ENCODE peak calls at places on chromosomes 5 and 9, in ten cellular contexts. V, U, Y, Z, N, J, E, A, X and P are unnamed samples.

GRCh38 chr9:80650964-80651555 is 1038.3 kb downstream of the TLE1 start:
- DNase-seq in U (no peak), J (no peak), Y (peak), Z (no peak), X (no peak), V (peak), N (peak), A (peak), E (no peak), P (no peak)

GRCh38 chr5:127705120-127705892 is 2.1 kb downstream of the CCDC192 start:
- DNase-seq in X (no peak), V (peak), Z (peak), J (peak), Y (peak), N (peak), U (no peak), A (no peak), E (no peak), P (no peak)

GRCh38 chr9:73014011-73014410 is 61.2 kb upstream of the ALDH1A1 start:
- DNase-seq in X (no peak), E (no peak), V (no peak), J (no peak), Y (no peak), A (no peak), Z (no peak), N (no peak), U (no peak), P (no peak)

GRCh38 chr9:108103294-108103693 is 613.7 kb upstream of the KLF4 start:
- DNase-seq in E (no peak), N (peak), X (no peak), Z (no peak), V (peak), Y (no peak), J (no peak), A (no peak), U (no peak), P (no peak)

GRCh38 chr5:180343846-180344327 is 9.2 kb downstream of the GFPT2 start:
- DNase-seq in Y (no peak), Z (no peak), X (no peak), N (peak), U (no peak), E (no peak), V (peak), A (peak), J (no peak), P (no peak)

GRCh38 chr9:3477236-3477834 is 48.5 kb downstream of the RFX3 start:
- DNase-seq in Z (no peak), U (no peak), Y (no peak), A (no peak), J (no peak), E (no peak), V (no peak), X (no peak), N (no peak), P (no peak)

GRCh38 chr5:172417983-172418630 is 36.2 kb downstream of the SH3PXD2B start:
- DNase-seq in N (peak), X (peak), Y (peak), U (peak), V (peak), E (no peak), A (peak), J (no peak), Z (no peak), P (no peak)

GRCh38 chr5:136768457-136768856 is 403.1 kb upstream of the TRPC7 start:
- DNase-seq in N (no peak), E (no peak), Z (no peak), V (no peak), X (no peak), J (no peak), U (no peak), A (no peak), Y (no peak), P (no peak)

GRCh38 chr5:126369995-126370731 is 53.0 kb upstream of the GRAMD2B start:
- DNase-seq in Z (peak), J (no peak), U (no peak), E (no peak), Y (no peak), V (no peak), X (no peak), A (peak), N (peak), P (no peak)

GRCh38 chr5:169848271-169848670 is 132.0 kb downstream of the INSYN2B start:
- DNase-seq in J (no peak), Z (no peak), N (no peak), U (no peak), V (no peak), E (no peak), Y (no peak), A (no peak), X (no peak), P (no peak)

GRCh38 chr9:36276840-36277239 is 18.6 kb upstream of the GNE start:
- DNase-seq in Y (peak), A (no peak), E (no peak), X (no peak), N (peak), Z (peak), V (peak), J (no peak), U (no peak), P (no peak)

GRCh38 chr5:112210430-112211005 is 208.6 kb downstream of the EPB41L4A start:
- DNase-seq in J (no peak), A (peak), E (peak), X (no peak), Z (peak), U (peak), N (peak), Y (no peak), V (peak), P (peak)

GRCh38 chr5:180105827-180106312 is 34.3 kb upstream of the RNF130 start:
- DNase-seq in N (peak), V (peak), U (no peak), Y (no peak), J (no peak), X (no peak), A (no peak), Z (no peak), E (no peak), P (no peak)

GRCh38 chr9:138118601-138119071 is 241.1 kb downstream of the CACNA1B start:
- DNase-seq in E (no peak), X (no peak), Z (no peak), J (no peak), N (no peak), U (no peak), A (no peak), Y (no peak), V (no peak), P (no peak)

GRCh38 chr5:124849774-124850173 is 103.3 kb upstream of the ZNF608 start:
- DNase-seq in U (no peak), E (peak), J (no peak), A (no peak), N (no peak), X (no peak), Y (no peak), Z (no peak), V (no peak), P (no peak)

GRCh38 chr5:170576602-170577584 is 73.1 kb downstream of the KCNIP1 start:
- DNase-seq in N (peak), A (peak), Z (no peak), E (no peak), U (no peak), X (no peak), J (no peak), Y (no peak), V (no peak), P (no peak)

GRCh38 chr5:112419596-112420110 is 576 bp upstream of the EPB41L4A start:
- DNase-seq in V (peak), A (no peak), Y (peak), Z (peak), U (peak), N (peak), X (no peak), J (peak), E (peak), P (peak)

GRCh38 chr5:55720188-55720703 is 8.1 kb upstream of the SLC38A9 start:
- DNase-seq in Y (no peak), E (no peak), V (no peak), X (no peak), N (no peak), J (no peak), Z (no peak), A (no peak), U (no peak), P (no peak)

GRCh38 chr9:129126789-129127618 is 15.8 kb downstream of the PTPA start:
- DNase-seq in E (no peak), Y (no peak), N (no peak), J (no peak), Z (no peak), X (no peak), V (no peak), U (no peak), A (no peak), P (no peak)

GRCh38 chr5:128455861-128456361 is 82.1 kb downstream of the FBN2 start:
- DNase-seq in Y (no peak), J (no peak), X (no peak), E (no peak), U (no peak), A (no peak), N (no peak), Z (no peak), V (no peak), P (no peak)

GRCh38 chr9:133427658-133428348 is 5.6 kb downstream of the ADAMTS13 start:
- DNase-seq in J (no peak), Y (no peak), Z (no peak), A (no peak), V (no peak), N (no peak), E (no peak), X (no peak), U (no peak), P (no peak)

GRCh38 chr9:28024616-28025147 is 451.4 kb upstream of the C9orf72 start:
- DNase-seq in A (peak), U (no peak), X (no peak), V (no peak), E (peak), J (no peak), N (no peak), Z (no peak), Y (no peak), P (no peak)